ENCODE peak calls at places on chromosome 17, in four cellular contexts. O, A, D and Y are unnamed samples.

GRCh38 chr17:55284944-55285339 is 20.2 kb downstream of the HLF start:
- DNase-seq in A (no peak), D (no peak), O (no peak), Y (no peak)

GRCh38 chr17:57782642-57783337 is 37.7 kb upstream of the CCDC182 start:
- DNase-seq in A (no peak), D (no peak), O (no peak), Y (no peak)

GRCh38 chr17:65062168-65062915 is 5.8 kb upstream of the GNA13 start:
- DNase-seq in A (no peak), O (peak; percentile 43), D (no peak), Y (no peak)

GRCh38 chr17:67658265-67658664 is 59.5 kb upstream of the NOL11 start:
- DNase-seq in D (no peak), O (no peak), A (no peak), Y (no peak)

GRCh38 chr17:10754109-10754508 is 24.3 kb upstream of the TMEM220 start:
- DNase-seq in D (no peak), A (peak; percentile 78), O (peak; percentile 44), Y (no peak)

GRCh38 chr17:76700627-76701470 is 9.9 kb downstream of the MXRA7 start:
- DNase-seq in O (peak; percentile 50), A (no peak), D (peak; percentile 55), Y (peak; percentile 16)

GRCh38 chr17:38701504-38702165 is 3.4 kb upstream of the MLLT6 start:
- DNase-seq in A (no peak), D (no peak), O (peak; percentile 58), Y (peak; percentile 47)

GRCh38 chr17:13671341-13671740 is 69.6 kb upstream of the HS3ST3A1 start:
- DNase-seq in D (no peak), O (no peak), A (no peak), Y (no peak)

DNA sequence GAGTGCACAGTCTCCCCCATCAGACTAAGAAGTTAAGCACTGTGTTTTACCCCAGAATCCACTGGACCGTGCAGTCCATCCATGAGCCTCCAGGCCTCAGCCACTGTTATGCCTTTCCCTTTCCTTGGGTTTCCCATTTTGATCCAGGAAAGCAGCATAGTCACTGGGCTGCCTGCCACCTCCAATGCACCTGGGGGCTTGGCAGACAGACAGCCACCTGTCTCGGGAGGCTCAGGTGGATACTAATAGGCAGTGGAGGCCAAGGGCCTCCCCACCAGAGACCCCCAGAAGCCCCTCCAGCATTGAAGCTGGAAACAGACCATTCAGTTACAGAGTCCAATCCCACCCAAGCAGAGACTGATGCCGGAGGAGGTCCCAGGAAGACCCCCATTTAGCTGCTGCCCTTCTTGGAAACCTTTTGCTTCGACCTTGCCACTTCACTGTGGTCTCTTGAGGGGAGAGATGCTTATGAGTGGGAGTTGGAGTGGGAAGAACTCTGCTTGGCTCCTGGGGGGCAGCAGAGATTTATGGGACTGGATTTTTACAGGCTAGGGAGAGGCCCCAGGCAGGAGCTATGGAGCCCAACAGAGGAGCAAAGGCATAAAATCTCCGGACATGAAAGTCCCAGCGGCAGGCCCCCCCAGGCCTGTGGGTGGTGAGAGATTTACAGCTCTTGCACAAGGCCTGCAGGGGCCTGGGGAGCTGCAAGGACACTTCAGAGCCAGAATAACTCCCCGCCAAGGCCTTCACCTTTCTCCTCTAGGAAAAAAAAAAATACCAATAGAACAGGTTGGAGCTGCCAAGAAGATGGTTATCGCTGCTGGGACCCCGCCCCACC is 12.2 kb upstream of the SP2 start:
- DNase-seq in D (no peak), A (no peak), O (peak; percentile 78), Y (no peak)
- H3K27ac ChIP-seq in D (no peak overlapping the region), A (no peak overlapping the region), O (peak overlapping the region; percentile 76), Y (no peak overlapping the region)

GRCh38 chr17:21030375-21030774 is 12.4 kb downstream of the USP22 start:
- DNase-seq in D (no peak), O (no peak), A (no peak), Y (no peak)

GRCh38 chr17:21034350-21035235 is 8.2 kb downstream of the USP22 start:
- DNase-seq in A (no peak), O (no peak), D (no peak), Y (no peak)

GRCh38 chr17:21033350-21033749 is 9.5 kb downstream of the USP22 start:
- DNase-seq in A (no peak), D (no peak), O (no peak), Y (no peak)

GRCh38 chr17:21029515-21029914 is 13.3 kb downstream of the USP22 start:
- DNase-seq in A (no peak), D (no peak), O (no peak), Y (no peak)

DNA sequence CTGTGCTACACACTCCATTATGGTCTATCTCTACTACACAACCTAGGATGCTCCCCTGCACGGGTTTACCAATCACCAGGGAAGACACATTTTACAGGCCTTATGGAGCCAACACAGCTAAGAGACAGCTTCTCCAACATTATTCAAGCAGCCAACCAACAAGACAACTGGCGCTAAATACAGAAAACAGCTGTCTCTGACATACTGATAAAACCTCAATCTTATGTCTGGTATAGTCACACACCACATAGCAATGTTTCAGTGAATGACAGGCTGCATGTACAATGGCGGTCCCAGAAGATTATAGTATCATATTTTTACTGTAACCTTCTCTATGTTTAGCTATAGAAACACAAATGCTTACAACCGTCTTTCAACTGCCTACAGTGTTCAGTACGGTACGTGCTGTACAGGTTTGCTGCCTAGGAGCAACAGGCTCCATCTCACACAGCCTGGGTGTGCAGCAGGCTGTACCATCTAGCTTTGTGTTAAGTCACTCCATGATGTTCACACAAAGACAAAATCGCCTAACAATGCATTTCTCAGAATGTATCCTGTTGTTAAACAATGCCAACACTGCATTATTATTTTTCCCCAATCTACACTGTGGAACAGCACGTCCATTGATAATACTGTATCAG is 10.9 kb downstream of the USP22 start:
- DNase-seq in O (no peak), D (no peak), A (no peak), Y (no peak)
- H3K4me1 ChIP-seq in O (peaks cover 68% of the 10 kb centered on the region), D (peaks cover 100% of the 10 kb centered on the region), A (peaks cover 7% of the 10 kb centered on the region), Y (peaks cover 83% of the 10 kb centered on the region)

GRCh38 chr17:364766-365165 is 12.2 kb upstream of the RPH3AL start:
- DNase-seq in D (no peak), A (no peak), O (no peak), Y (no peak)
- H3K27ac ChIP-seq in D (no peak overlapping the region), A (no peak overlapping the region), O (no peak overlapping the region), Y (no peak overlapping the region)

GRCh38 chr17:78771758-78772382 is 10.2 kb downstream of the CYTH1 start:
- DNase-seq in A (no peak), D (no peak), O (no peak), Y (no peak)
- H3K4me1 ChIP-seq in A (no peaks in the 10 kb centered on the region), D (peaks cover 9% of the 10 kb centered on the region), O (peaks cover 25% of the 10 kb centered on the region), Y (peaks cover 88% of the 10 kb centered on the region)

GRCh38 chr17:62049299-62049698 is 15.8 kb downstream of the MED13 start:
- DNase-seq in O (no peak), A (no peak), D (no peak), Y (no peak)

GRCh38 chr17:62052765-62053338 is 12.2 kb downstream of the MED13 start:
- DNase-seq in A (no peak), D (no peak), O (no peak), Y (no peak)

GRCh38 chr17:62045517-62045916 is 19.6 kb downstream of the MED13 start:
- DNase-seq in A (no peak), O (no peak), D (no peak), Y (no peak)

GRCh38 chr17:62048262-62048661 is 16.8 kb downstream of the MED13 start:
- DNase-seq in O (no peak), A (no peak), D (no peak), Y (no peak)

DNA sequence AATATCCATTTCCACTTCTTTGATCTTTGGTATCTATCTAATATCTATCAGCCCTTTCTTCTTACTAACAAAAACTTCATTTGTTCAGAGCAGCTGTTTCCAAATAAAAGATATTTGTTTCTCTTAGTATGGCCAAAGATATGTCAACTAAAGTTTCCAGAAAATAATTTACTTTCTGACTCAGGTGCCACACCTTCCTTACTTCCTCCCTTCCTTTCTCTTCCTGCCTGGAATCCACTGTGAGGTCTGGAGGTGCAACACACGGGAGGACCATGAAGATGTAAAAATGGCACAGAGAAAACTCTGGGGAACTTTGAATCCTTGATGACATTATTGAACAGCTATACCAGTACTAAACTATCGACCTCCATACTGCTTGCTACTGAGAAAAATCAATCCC is 14.0 kb downstream of the MED13 start:
- DNase-seq in A (no peak), D (no peak), O (no peak), Y (no peak)
- H3K27ac ChIP-seq in A (no peak overlapping the region), D (no peak overlapping the region), O (no peak overlapping the region), Y (no peak overlapping the region)

GRCh38 chr17:80895366-80895765 is 96.3 kb upstream of the CHMP6 start:
- DNase-seq in D (no peak), O (no peak), A (no peak), Y (no peak)
- H3K4me1 ChIP-seq in D (peaks cover 28% of the 10 kb centered on the region), O (peaks cover 3% of the 10 kb centered on the region), A (no peaks in the 10 kb centered on the region), Y (peaks cover 31% of the 10 kb centered on the region)

DNA sequence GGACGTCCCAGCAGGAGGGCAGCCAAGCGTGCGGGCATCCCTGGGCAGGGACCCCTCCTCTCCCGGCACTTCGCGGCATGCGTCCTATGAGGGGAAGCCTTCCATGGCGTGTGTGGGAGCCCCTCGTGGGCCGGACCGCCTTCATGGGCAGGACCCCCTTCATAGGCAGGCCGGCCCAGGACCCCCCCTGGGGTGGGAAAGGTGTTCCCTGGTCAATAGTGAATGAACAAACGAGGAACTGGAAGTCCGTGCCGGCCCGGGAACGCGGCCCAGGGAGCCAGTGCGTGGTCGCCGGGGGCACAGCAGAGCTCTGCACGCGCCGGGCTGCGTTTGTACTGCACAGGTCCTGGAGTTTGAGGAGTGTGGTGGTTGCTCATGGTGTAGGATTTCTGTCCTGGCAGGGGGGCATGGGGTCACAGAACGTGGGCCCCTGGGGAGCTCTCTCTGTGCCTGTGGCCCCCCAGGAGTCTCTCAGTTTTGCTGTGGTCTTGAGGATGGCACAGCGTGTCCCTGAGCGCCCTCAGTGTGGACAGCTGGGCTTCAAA is 13.9 kb downstream of the BAIAP2 start:
- DNase-seq in O (no peak), A (no peak), D (no peak), Y (no peak)
- H3K27ac ChIP-seq in O (no peak overlapping the region), A (no peak overlapping the region), D (no peak overlapping the region), Y (no peak overlapping the region)

DNA sequence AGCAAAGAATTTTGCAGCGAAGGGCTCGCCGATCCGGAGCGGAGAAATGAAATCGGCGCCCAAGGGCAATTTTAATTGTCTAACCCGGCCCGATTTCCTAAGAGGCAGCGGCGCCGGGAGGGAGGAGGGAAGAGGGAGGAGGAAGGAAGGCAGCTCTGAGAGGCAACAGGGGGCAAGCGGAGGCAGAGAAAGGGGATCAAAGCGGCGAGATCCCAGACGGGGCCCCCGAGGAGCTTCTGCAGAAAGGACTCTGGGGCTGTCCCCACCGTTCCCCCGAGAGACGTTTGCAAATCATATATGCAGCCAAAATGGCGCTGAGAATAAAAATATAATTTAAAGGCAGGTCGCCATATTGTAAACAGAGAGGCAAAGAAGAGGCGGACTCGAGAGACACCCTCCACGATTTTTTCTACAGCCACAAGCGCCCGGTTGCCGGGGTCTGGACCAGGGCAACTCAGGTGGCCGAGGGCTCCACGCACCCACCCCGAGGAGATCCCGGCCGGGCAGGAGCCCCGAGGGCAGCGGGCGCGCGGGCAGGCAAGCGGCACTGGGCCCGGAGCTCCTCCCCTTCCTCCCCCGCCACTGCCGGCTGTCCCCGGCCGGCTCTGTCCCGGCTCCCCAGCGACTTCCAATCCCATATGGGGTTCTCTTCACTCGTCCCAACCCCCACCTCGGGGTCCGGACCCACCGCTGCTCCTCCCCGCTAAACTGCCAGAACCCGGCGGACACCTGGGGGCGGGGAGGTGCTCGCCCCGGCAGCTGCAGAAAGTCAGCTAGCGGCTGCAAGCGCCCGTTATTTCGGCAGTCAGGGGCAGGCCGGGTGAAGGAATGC is 1.9 kb downstream of the PHF12 start:
- DNase-seq in A (peak; percentile 83), D (no peak), O (peak; percentile 73), Y (peak; percentile 29)
- H3K4me1 ChIP-seq in A (peaks cover 9% of the 10 kb centered on the region), D (peaks cover 50% of the 10 kb centered on the region), O (peaks cover 21% of the 10 kb centered on the region), Y (peaks cover 53% of the 10 kb centered on the region)